ENCODE peak calls at places on chromosomes 13 and 19, in nine cellular contexts. F is H1, Q is Peyer's patch, R is right lobe of liver, V is HCT116, Z is sigmoid colon, W is lower leg skin, P is ovary, T is stomach. D is an unnamed sample.

GRCh38 chr13:99322297-99323103 is 15.3 kb upstream of the GPR183 start:
- DNase-seq in V (no peak), P (no peak), R (no peak), T (no peak), Z (no peak), Q (no peak), F (no peak), W (no peak), D (no peak)

GRCh38 chr19:17952041-17952976 is 14.6 kb upstream of the KCNN1 start:
- DNase-seq in P (no peak), Q (no peak), V (no peak), W (no peak), Z (no peak), R (no peak), T (no peak), F (peak), D (no peak)

GRCh38 chr13:99035715-99036114 is 57.9 kb upstream of the DOCK9 start:
- DNase-seq in Q (no peak), Z (no peak), R (no peak), F (no peak), W (no peak), V (no peak), P (no peak), T (no peak), D (no peak)

GRCh38 chr13:30963794-30964193 is 31.3 kb downstream of the TEX26 start:
- DNase-seq in T (peak), V (no peak), R (no peak), Z (no peak), P (no peak), F (no peak), W (no peak), Q (no peak), D (no peak)

GRCh38 chr13:39073983-39074382 is 35.7 kb downstream of the NHLRC3 start:
- DNase-seq in Q (no peak), Z (no peak), F (no peak), P (no peak), T (no peak), V (no peak), W (no peak), R (no peak), D (no peak)

GRCh38 chr13:68708336-68708908 is 1399.2 kb upstream of the ATXN8OS start:
- DNase-seq in F (no peak), W (no peak), P (no peak), T (no peak), Z (no peak), V (no peak), R (no peak), Q (no peak), D (no peak)

GRCh38 chr13:95020298-95020987 is 280.8 kb downstream of the ABCC4 start:
- DNase-seq in F (no peak), Z (no peak), W (no peak), P (no peak), R (no peak), V (no peak), Q (no peak), T (no peak), D (no peak)

GRCh38 chr13:20137875-20138274 is 23.0 kb downstream of the GJA3 start:
- DNase-seq in Z (no peak), Q (no peak), P (no peak), W (no peak), T (no peak), V (no peak), R (no peak), F (no peak), D (no peak)

GRCh38 chr19:44499559-44499958 is 763 bp downstream of the ZNF180 start:
- DNase-seq in V (no peak), R (no peak), P (no peak), F (no peak), W (no peak), Z (no peak), T (no peak), Q (no peak), D (no peak)

GRCh38 chr19:13100031-13100588 is 2.5 kb downstream of the LYL1 start:
- DNase-seq in T (no peak), W (no peak), Z (no peak), V (no peak), R (no peak), F (no peak), P (no peak), Q (peak), D (no peak)

GRCh38 chr13:35144496-35144895 is 202.4 kb downstream of the NBEA start:
- DNase-seq in Q (no peak), V (no peak), T (no peak), R (no peak), F (no peak), Z (no peak), P (no peak), W (no peak), D (no peak)

GRCh38 chr13:71254384-71254783 is 612.6 kb downstream of the DACH1 start:
- DNase-seq in V (no peak), W (no peak), R (no peak), Z (no peak), T (no peak), F (no peak), P (no peak), Q (no peak), D (no peak)

GRCh38 chr13:53010374-53011105 is 18.1 kb upstream of the OLFM4 start:
- DNase-seq in Q (peak), V (no peak), W (no peak), P (no peak), F (no peak), Z (no peak), T (peak), R (no peak), D (no peak)

GRCh38 chr19:2123682-2124387 is 27.1 kb downstream of the IZUMO4 start:
- DNase-seq in F (peak), P (no peak), R (no peak), Z (no peak), Q (no peak), V (no peak), T (no peak), W (no peak), D (no peak)

GRCh38 chr13:111048387-111048786 is 66.7 kb upstream of the ARHGEF7 start:
- DNase-seq in F (no peak), T (no peak), Z (no peak), Q (no peak), W (no peak), P (no peak), R (no peak), V (no peak), D (no peak)

GRCh38 chr19:35134601-35135091 is at the start of gene LGI4:
- DNase-seq in V (no peak), F (no peak), T (no peak), P (no peak), W (no peak), R (no peak), Q (no peak), Z (no peak), D (no peak)

GRCh38 chr19:11324079-11324661 is 15.3 kb downstream of the RAB3D start:
- DNase-seq in V (no peak), T (peak), P (peak), F (no peak), W (peak), R (peak), Q (peak), Z (peak), D (peak)

GRCh38 chr19:32223595-32224370 is 121.6 kb upstream of the ZNF507 start:
- DNase-seq in R (no peak), V (no peak), T (no peak), Z (no peak), W (no peak), Q (no peak), F (no peak), P (peak), D (no peak)

GRCh38 chr19:38267780-38268430 is 3.5 kb downstream of the SPINT2 start:
- DNase-seq in F (no peak), W (no peak), V (no peak), Q (no peak), P (no peak), Z (no peak), T (peak), R (no peak), D (no peak)

GRCh38 chr19:48398329-48399235 is 5.1 kb downstream of the GRIN2D start:
- DNase-seq in Q (peak), R (peak), P (peak), Z (peak), F (peak), W (peak), T (peak), V (peak), D (peak)

GRCh38 chr19:32866061-32866460 is 3.5 kb downstream of the SLC7A9 start:
- DNase-seq in T (no peak), Z (no peak), W (no peak), V (no peak), F (no peak), R (no peak), Q (peak), P (no peak), D (no peak)

GRCh38 chr19:40585241-40585640 is 8.6 kb downstream of the SHKBP1 start:
- DNase-seq in V (no peak), Z (no peak), W (no peak), P (no peak), R (no peak), T (no peak), Q (no peak), F (no peak), D (no peak)

GRCh38 chr19:55340784-55341147 is 1.1 kb downstream of the KMT5C start:
- DNase-seq in T (no peak), R (no peak), V (no peak), Q (no peak), Z (no peak), P (no peak), F (no peak), W (no peak), D (peak)

GRCh38 chr13:111482126-111482525 is 161.7 kb downstream of the TEX29 start:
- DNase-seq in P (no peak), Q (no peak), F (no peak), Z (no peak), T (peak), W (no peak), V (no peak), R (no peak), D (no peak)

GRCh38 chr13:111043575-111043982 is 71.5 kb upstream of the ARHGEF7 start:
- DNase-seq in W (peak), Z (no peak), R (no peak), F (peak), T (no peak), P (no peak), Q (no peak), V (no peak), D (peak)

GRCh38 chr13:42747399-42747873 is 33.9 kb upstream of the FAM216B start:
- DNase-seq in F (no peak), V (no peak), P (no peak), Q (peak), W (no peak), Z (no peak), T (no peak), R (no peak), D (no peak)

GRCh38 chr13:61162636-61163035 is 253.0 kb downstream of the PCDH20 start:
- DNase-seq in R (no peak), T (no peak), Q (no peak), Z (no peak), F (no peak), W (no peak), V (no peak), P (no peak), D (no peak)

GRCh38 chr13:113361406-113361805 is 2.5 kb downstream of the GRTP1 start:
- DNase-seq in Z (no peak), P (no peak), F (no peak), W (peak), T (no peak), V (no peak), R (no peak), Q (no peak), D (peak)

GRCh38 chr19:33302974-33303790 is 848 bp upstream of the CEBPA start:
- DNase-seq in W (no peak), V (no peak), Z (peak), P (peak), Q (peak), F (peak), T (peak), R (peak), D (no peak)

GRCh38 chr13:51212808-51213728 is 9.1 kb upstream of the FAM124A start:
- DNase-seq in Z (no peak), Q (no peak), T (no peak), F (peak), W (no peak), R (no peak), P (no peak), V (no peak), D (no peak)

GRCh38 chr13:23020246-23020843 is 160.4 kb upstream of the SGCG start:
- DNase-seq in Z (peak), Q (peak), R (no peak), P (peak), V (peak), T (peak), W (peak), F (peak), D (no peak)

GRCh38 chr13:46804391-46804815 is 7.4 kb upstream of the ESD start:
- DNase-seq in T (no peak), R (no peak), Q (no peak), W (no peak), Z (no peak), P (no peak), F (no peak), V (peak), D (no peak)

DNA sequence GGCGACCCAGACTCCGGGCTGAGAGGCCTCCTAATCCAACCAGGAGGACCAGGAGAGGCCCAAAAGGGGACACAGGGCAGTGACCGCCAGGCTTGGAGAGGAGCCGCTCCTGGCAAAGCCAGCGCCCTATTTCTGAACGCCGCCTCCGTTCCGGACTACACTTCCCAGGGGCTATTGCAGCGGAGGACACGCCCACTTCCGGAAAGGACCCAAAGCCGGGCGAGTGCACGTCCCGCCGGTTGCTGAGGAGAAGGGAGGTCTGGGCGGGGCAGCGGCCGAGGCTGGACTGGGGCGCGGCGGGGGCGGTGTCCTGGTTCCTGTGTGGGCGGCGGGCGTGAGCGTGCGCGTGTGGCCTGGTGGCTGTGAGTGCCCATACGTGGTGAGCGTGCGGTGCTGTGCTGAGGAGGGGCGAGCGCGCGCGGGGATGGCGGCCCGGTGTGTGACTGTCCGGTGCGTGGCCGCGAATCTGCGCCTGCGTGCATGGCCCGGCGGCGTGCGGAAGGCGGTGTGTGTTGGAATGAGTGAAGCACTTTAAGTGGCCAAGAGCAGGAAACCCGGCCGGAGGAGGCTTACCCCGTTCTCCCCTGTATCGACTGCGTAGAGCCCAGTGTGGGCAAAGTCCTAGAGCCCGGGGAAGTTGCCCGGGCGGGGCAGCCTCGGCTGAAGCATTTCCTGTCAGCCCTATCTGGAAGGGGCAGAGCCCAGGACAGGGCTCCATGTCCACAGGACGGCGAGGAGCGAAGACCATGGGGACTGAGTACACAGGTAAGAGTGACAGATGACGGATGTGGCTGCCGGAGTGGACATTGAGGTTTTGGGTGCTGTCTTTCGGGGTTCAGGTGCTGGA is at the start of gene ZNF470:
- DNase-seq in R (peak), T (peak), F (peak), P (peak), W (peak), Q (peak), Z (peak), V (no peak), D (peak)
- TF ChIP-seq POLR2A in R (peak), T (no peak), F (no peak), P (peak), W (no peak), Q (peak), Z (peak), V (no peak), D (no peak)

GRCh38 chr19:16660763-16661479 is at the start of gene TMEM38A:
- DNase-seq in T (peak), Z (peak), P (peak), Q (peak), F (peak), R (peak), W (peak), V (no peak), D (peak)
- TF ChIP-seq POLR2A in T (no peak), Z (no peak), P (no peak), Q (no peak), F (no peak), R (peak), W (no peak), V (peak), D (no peak)

DNA sequence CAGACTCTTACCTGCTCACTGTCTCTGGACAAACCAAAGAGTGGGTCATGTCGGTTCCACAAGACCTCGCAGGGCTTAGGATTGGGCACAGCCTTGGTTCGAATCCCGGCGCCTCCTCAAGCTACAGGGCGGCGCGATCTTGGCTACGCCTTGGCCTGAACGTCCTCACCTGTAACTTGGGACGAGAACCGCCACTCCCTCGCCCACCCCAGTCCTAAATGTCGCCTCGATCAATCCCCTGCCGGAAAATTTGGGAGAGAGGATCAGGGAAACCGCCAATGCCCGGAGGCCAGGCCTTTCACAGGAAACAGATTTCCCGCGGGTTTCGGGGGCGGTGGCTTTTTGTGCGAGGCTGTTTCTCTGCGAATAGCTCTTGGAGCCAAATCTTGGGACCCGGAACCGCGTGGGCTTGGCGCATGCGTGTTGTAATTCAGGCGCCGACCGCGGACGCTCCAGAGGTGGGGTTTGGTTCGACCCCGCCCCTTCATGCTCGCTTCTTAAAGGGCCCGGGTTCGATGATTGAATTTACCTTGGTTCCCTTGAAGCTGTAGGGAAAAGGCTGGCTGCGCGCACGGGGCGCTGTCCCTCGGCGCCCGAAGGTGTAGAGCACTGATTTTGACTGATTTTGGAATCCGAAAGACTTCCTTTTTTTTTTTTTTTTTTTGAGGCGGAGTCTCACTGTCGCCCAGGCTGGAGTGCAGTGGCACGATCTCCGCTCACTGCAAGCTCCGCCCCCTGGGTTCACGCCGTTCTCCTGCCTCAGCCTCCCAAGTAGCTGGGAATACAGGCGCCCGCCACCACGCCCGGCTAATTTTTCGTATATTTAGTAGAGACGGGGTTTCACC is at the start of gene NR2C2AP:
- DNase-seq in V (peak), F (peak), R (peak), T (peak), W (peak), Z (peak), P (peak), Q (peak), D (peak)
- TF ChIP-seq POLR2A in V (no peak), F (no peak), R (peak), T (no peak), W (no peak), Z (no peak), P (no peak), Q (no peak), D (no peak)

DNA sequence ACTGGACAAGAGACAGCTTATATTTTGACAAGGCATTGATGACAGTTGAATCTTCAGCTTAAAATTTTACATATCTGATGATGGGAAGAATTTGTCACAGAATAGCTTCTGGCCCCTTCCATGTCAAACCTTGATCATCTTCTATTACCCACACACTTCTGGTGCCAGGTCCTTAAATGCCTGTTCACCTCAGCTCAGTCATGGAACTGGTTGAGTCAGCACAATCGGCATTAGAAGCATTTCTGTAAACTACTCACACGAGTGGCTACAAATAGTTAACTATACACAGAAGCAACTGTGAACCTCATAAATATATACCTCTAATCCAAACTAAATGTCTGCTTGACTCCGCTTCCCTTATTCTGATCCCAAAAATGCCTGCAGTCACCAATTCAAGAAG is 161.2 kb downstream of the FOXO1 start:
- DNase-seq in W (no peak), Z (no peak), V (no peak), F (no peak), R (no peak), P (no peak), T (no peak), Q (no peak), D (no peak)
- TF ChIP-seq POLR2A in W (no peak), Z (no peak), V (no peak), F (no peak), R (no peak), P (no peak), T (no peak), Q (no peak), D (no peak)

GRCh38 chr13:80742027-80742426 is 401.1 kb upstream of the SPRY2 start:
- DNase-seq in P (no peak), V (no peak), Z (no peak), W (no peak), F (no peak), T (no peak), R (no peak), Q (no peak), D (no peak)

GRCh38 chr13:80744147-80744914 is 403.4 kb upstream of the SPRY2 start:
- DNase-seq in F (no peak), V (no peak), P (no peak), W (no peak), R (no peak), T (no peak), Q (no peak), Z (no peak), D (no peak)

GRCh38 chr13:80737513-80737912 is 396.6 kb upstream of the SPRY2 start:
- DNase-seq in Q (no peak), V (no peak), T (no peak), W (no peak), Z (no peak), P (no peak), R (no peak), F (no peak), D (no peak)

GRCh38 chr13:80740076-80740475 is 399.1 kb upstream of the SPRY2 start:
- DNase-seq in R (no peak), Z (no peak), T (no peak), W (no peak), P (no peak), Q (no peak), V (no peak), F (no peak), D (no peak)
- TF ChIP-seq POLR2A in R (no peak), Z (no peak), T (no peak), W (no peak), P (no peak), Q (no peak), V (no peak), F (no peak), D (no peak)

GRCh38 chr19:14582894-14583340 is at the start of gene CLEC17A:
- DNase-seq in V (no peak), W (no peak), Q (peak), R (no peak), P (no peak), F (no peak), Z (no peak), T (no peak), D (no peak)
- TF ChIP-seq POLR2A in V (no peak), W (no peak), Q (no peak), R (no peak), P (no peak), F (no peak), Z (no peak), T (no peak), D (no peak)